ENCODE peak calls at places on chromosomes 2 and 18, in ten cellular contexts. D, F, T, U, S, A, E, X, I and C are unnamed samples. For H3K9me3, the result is how much of the 10 kb centered on the place peaks cover.

GRCh38 chr2:100819365-100820345 is at the start of gene NPAS2:
- DNase-seq in D (peak), T (no peak), I (peak), A (peak), U (peak), E (no peak), S (peak), X (peak), F (no peak), C (peak)

GRCh38 chr2:10678225-10678624 is 11.6 kb downstream of the NOL10 start:
- DNase-seq in F (no peak), X (no peak), U (no peak), S (peak), D (no peak), T (no peak), I (no peak), A (no peak), E (no peak), C (no peak)

GRCh38 chr2:184879671-184880070 is 281.3 kb downstream of the ZNF804A start:
- DNase-seq in D (no peak), S (no peak), X (no peak), U (no peak), T (no peak), E (no peak), I (no peak), F (no peak), A (no peak), C (no peak)

GRCh38 chr2:23926289-23926749 is 604 bp downstream of the ATAD2B start:
- DNase-seq in U (peak), E (no peak), F (peak), T (no peak), S (peak), A (peak), I (no peak), D (peak), X (no peak), C (peak)

GRCh38 chr2:28102455-28102874 is 211.9 kb downstream of the BABAM2 start:
- DNase-seq in D (no peak), F (no peak), X (no peak), E (no peak), T (no peak), A (no peak), I (no peak), U (no peak), S (no peak), C (no peak)

GRCh38 chr18:63140038-63140450 is 179.5 kb downstream of the BCL2 start:
- DNase-seq in D (no peak), U (no peak), S (no peak), F (no peak), I (no peak), T (no peak), X (no peak), E (no peak), A (no peak), C (no peak)

GRCh38 chr18:42617086-42617725 is 498.3 kb downstream of the RIT2 start:
- DNase-seq in A (no peak), X (no peak), T (no peak), U (no peak), E (no peak), D (no peak), I (no peak), S (no peak), F (no peak), C (no peak)

GRCh38 chr2:235512699-235513053 is 18.8 kb downstream of the AGAP1 start:
- DNase-seq in I (peak), U (no peak), X (no peak), S (no peak), F (no peak), T (no peak), A (no peak), D (no peak), E (no peak), C (no peak)

GRCh38 chr2:144513388-144514100 is 6.4 kb downstream of the ZEB2 start:
- DNase-seq in A (peak), E (no peak), D (no peak), X (no peak), F (no peak), T (peak), S (no peak), U (no peak), I (peak), C (no peak)

GRCh38 chr18:61963705-61964104 is 70.9 kb upstream of the RNF152 start:
- DNase-seq in X (no peak), A (no peak), D (no peak), U (no peak), S (no peak), E (no peak), I (no peak), F (no peak), T (no peak), C (no peak)

GRCh38 chr2:169141713-169142352 is 72.5 kb downstream of the DHRS9 start:
- DNase-seq in T (peak), D (peak), F (no peak), X (peak), A (peak), S (peak), E (no peak), I (peak), U (no peak), C (peak)

GRCh38 chr18:62596145-62597005 is 73.5 kb downstream of the ZCCHC2 start:
- DNase-seq in T (no peak), D (no peak), A (no peak), U (no peak), F (no peak), I (peak), E (no peak), X (no peak), S (no peak), C (no peak)

GRCh38 chr2:96404446-96405373 is 69.1 kb downstream of the NCAPH start:
- DNase-seq in D (no peak), E (no peak), F (no peak), A (peak), X (peak), I (no peak), T (no peak), S (no peak), U (no peak), C (no peak)

GRCh38 chr2:54632733-54633692 is 90.4 kb upstream of the EML6 start:
- DNase-seq in F (no peak), I (no peak), U (no peak), T (peak), E (no peak), X (no peak), A (peak), D (no peak), S (peak), C (no peak)

GRCh38 chr2:233486778-233487552 is 79.6 kb downstream of the USP40 start:
- DNase-seq in I (no peak), S (peak), E (no peak), U (no peak), F (no peak), X (no peak), A (no peak), D (no peak), T (no peak), C (no peak)

GRCh38 chr2:11853197-11853588 is 106.8 kb downstream of the LPIN1 start:
- DNase-seq in E (no peak), U (peak), D (no peak), A (no peak), S (no peak), X (no peak), T (no peak), I (no peak), F (no peak), C (no peak)

GRCh38 chr2:12501469-12502147 is 215.1 kb upstream of the TRIB2 start:
- DNase-seq in X (no peak), E (no peak), A (peak), D (peak), I (no peak), S (no peak), T (peak), F (no peak), U (peak), C (no peak)

GRCh38 chr2:200861617-200862016 is 2.8 kb downstream of the CLK1 start:
- DNase-seq in U (no peak), A (no peak), I (no peak), T (no peak), E (no peak), S (no peak), F (no peak), X (no peak), D (no peak), C (no peak)

GRCh38 chr2:71705171-71705960 is 252.0 kb downstream of the DYSF start:
- DNase-seq in A (no peak), D (no peak), X (no peak), E (no peak), I (no peak), F (no peak), U (peak), T (no peak), S (no peak), C (no peak)

GRCh38 chr2:101442667-101443061 is 32.2 kb downstream of the RFX8 start:
- DNase-seq in S (no peak), F (no peak), X (no peak), U (no peak), E (no peak), D (no peak), A (no peak), T (no peak), I (no peak), C (peak)

GRCh38 chr2:198168651-198169050 is 364.3 kb downstream of the PLCL1 start:
- DNase-seq in F (no peak), U (no peak), I (no peak), E (no peak), D (no peak), A (no peak), S (no peak), T (no peak), X (no peak), C (no peak)

GRCh38 chr2:198483046-198483445 is 678.7 kb downstream of the PLCL1 start:
- DNase-seq in X (no peak), E (no peak), U (no peak), A (no peak), T (no peak), D (no peak), I (no peak), F (no peak), S (no peak), C (no peak)

GRCh38 chr18:59990121-59990818 is 90.5 kb downstream of the PMAIP1 start:
- DNase-seq in T (no peak), F (no peak), X (no peak), D (no peak), A (no peak), E (no peak), S (no peak), U (no peak), I (no peak), C (no peak)

GRCh38 chr18:63783394-63783793 is 8.2 kb downstream of the SERPINB7 start:
- DNase-seq in T (no peak), F (no peak), A (no peak), S (no peak), X (no peak), D (no peak), U (no peak), E (no peak), I (no peak), C (peak)

GRCh38 chr2:50851891-50852290 is 180.0 kb downstream of the NRXN1 start:
- DNase-seq in U (no peak), S (no peak), I (no peak), T (no peak), A (no peak), D (no peak), E (no peak), X (no peak), F (no peak), C (no peak)

GRCh38 chr18:48828713-48829442 is 121.9 kb downstream of the SMAD7 start:
- DNase-seq in E (no peak), A (no peak), D (no peak), F (no peak), T (peak), X (no peak), I (peak), S (no peak), U (peak), C (peak)

GRCh38 chr18:13452448-13452811 is 233.9 kb downstream of the LDLRAD4 start:
- DNase-seq in U (peak), I (peak), D (no peak), S (peak), T (peak), A (peak), E (peak), X (no peak), F (no peak), C (no peak)

GRCh38 chr2:37471994-37472393 is 127.6 kb downstream of the QPCT start:
- DNase-seq in T (no peak), S (no peak), A (no peak), X (no peak), D (no peak), F (no peak), I (no peak), E (no peak), U (no peak), C (no peak)

GRCh38 chr18:48934708-48935432 is 15.9 kb downstream of the SMAD7 start:
- DNase-seq in I (no peak), D (no peak), F (no peak), U (peak), A (peak), E (no peak), X (no peak), S (no peak), T (no peak), C (no peak)

GRCh38 chr18:12686100-12686499 is 16.4 kb downstream of the CEP76 start:
- DNase-seq in T (no peak), E (no peak), U (no peak), A (no peak), I (no peak), S (no peak), F (no peak), D (no peak), X (no peak), C (peak)

GRCh38 chr2:60939622-60940021 is 58.2 kb downstream of the REL start:
- DNase-seq in A (no peak), F (no peak), E (no peak), D (no peak), I (no peak), S (no peak), X (no peak), T (no peak), U (no peak), C (no peak)

GRCh38 chr2:102016399-102016955 is 24.7 kb downstream of the IL1R2 start:
- DNase-seq in D (no peak), F (no peak), T (no peak), E (no peak), A (no peak), S (no peak), I (no peak), U (no peak), X (no peak), C (no peak)

GRCh38 chr2:85772841-85773491 is 19.2 kb downstream of the ATOH8 start:
- DNase-seq in A (peak), T (peak), I (no peak), S (no peak), F (no peak), U (peak), X (no peak), D (no peak), E (no peak), C (no peak)

GRCh38 chr2:85775406-85776381 is 21.9 kb downstream of the ATOH8 start:
- DNase-seq in D (no peak), T (no peak), A (no peak), F (no peak), X (no peak), U (no peak), E (no peak), S (no peak), I (no peak), C (no peak)

GRCh38 chr2:85773692-85774091 is 19.9 kb downstream of the ATOH8 start:
- DNase-seq in X (no peak), D (no peak), A (no peak), U (no peak), T (no peak), I (no peak), F (no peak), S (no peak), E (no peak), C (no peak)

GRCh38 chr2:85772019-85772745 is 18.4 kb downstream of the ATOH8 start:
- DNase-seq in X (peak), D (no peak), F (peak), E (peak), T (peak), I (peak), U (peak), S (peak), A (peak), C (peak)

DNA sequence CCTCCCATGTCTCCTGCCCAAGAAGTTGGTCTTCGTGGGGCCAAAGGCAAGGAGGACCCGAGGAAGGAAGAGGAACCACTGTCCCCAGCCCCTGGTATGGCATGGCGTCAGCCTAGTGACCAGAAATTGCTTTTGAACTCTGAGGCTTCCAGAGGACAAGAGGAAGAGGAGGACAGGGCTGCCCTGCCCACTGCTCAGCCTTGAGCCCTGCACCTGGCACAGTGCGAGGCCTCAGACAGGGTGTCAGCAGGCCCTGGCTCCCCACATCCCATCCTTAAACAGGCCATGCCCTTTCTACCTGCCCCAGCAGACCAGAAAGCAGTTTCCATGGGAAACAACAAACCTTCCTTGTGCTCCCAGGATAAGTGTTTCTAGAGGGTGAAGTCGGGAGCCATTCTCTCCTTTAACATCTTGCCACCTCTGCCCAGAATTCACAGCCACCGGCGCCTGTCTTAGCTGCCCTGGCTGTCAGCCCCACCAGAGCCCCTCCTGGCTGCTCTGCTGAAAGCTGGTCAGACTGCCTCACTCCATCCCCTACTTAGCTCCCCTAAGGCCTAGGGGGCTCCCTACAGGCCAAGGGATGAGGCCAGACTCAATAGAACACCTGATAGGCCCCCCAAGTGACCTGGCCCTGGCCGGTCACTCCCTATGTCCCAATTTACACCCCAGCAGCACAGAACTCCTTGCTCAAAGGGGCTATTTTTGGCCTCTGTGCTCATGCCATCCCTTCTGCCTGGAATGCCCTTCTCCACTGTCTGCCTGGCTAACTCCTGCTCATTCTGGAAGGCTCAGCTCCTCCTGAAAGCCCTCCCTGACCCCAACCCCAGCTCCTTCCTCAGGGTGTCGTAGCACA is 20.6 kb downstream of the ATOH8 start:
- DNase-seq in T (no peak), I (no peak), D (no peak), A (peak), S (no peak), X (no peak), U (no peak), E (no peak), F (no peak), C (no peak)
- H3K4me3 ChIP-seq in T (no peak), I (no peak), D (no peak), A (no peak), S (no peak), X (no peak), U (no peak), E (peak), F (no peak), C (no peak)

GRCh38 chr18:22320155-22320554 is 97.6 kb downstream of the CTAGE1 start:
- DNase-seq in S (no peak), F (no peak), A (no peak), T (no peak), X (no peak), I (no peak), E (no peak), U (no peak), D (no peak), C (no peak)

GRCh38 chr18:22314406-22314805 is 103.3 kb downstream of the CTAGE1 start:
- DNase-seq in D (no peak), X (no peak), I (peak), A (peak), S (no peak), T (no peak), F (no peak), E (no peak), U (no peak), C (no peak)

GRCh38 chr18:22322251-22322691 is 95.4 kb downstream of the CTAGE1 start:
- DNase-seq in T (peak), D (no peak), X (no peak), F (no peak), I (no peak), E (no peak), A (peak), S (no peak), U (peak), C (no peak)

GRCh38 chr18:22320736-22321135 is 97.0 kb downstream of the CTAGE1 start:
- DNase-seq in D (no peak), U (no peak), I (no peak), X (no peak), A (no peak), T (no peak), F (no peak), S (no peak), E (no peak), C (no peak)

DNA sequence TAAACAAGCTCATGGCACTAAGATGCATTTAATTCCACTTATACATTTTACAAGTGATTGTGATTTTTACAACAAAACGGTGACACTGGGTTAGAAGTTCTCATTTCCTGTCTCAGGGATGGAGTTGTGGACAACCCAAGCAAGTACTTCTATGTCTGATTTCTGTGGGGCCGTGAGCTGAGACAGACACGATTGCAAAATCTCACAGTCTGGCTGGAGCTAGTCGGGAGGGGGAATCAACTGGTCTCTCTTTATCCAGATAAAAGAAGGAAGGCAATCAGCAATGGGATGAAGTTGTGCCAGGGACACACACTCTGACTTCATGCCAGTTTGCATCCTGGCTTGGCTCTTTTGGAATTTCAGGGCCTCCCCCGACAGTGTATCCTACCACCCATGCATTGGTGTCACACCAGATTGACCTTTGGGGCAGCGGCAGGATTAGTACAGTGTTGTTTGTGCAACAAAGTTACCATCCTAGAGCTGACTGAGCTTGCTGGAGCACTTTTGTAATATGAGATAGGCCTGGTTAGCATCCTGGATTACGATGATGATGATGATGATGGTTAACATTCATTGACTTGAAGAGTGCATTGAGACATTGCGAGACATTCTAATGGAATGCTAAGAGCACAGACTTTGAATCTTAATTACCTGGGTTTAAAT is 98.8 kb downstream of the CTAGE1 start:
- DNase-seq in X (no peak), A (peak), T (no peak), I (peak), S (no peak), D (no peak), U (no peak), E (no peak), F (no peak), C (no peak)
- H3K9me3 ChIP-seq in X (under half), A (under half), T (under half), I (under half), S (under half), D (under half), U (under half), E (under half), F (under half), C (under half)

GRCh38 chr2:134087371-134087921 is 166.4 kb upstream of the MGAT5 start:
- DNase-seq in F (no peak), D (no peak), I (peak), E (no peak), A (no peak), T (no peak), X (no peak), U (no peak), S (no peak), C (peak)
- H3K4me3 ChIP-seq in F (no peak), D (no peak), I (no peak), E (no peak), A (no peak), T (no peak), X (no peak), U (no peak), S (no peak), C (no peak)

GRCh38 chr2:95382128-95382645 is 20.3 kb upstream of the FAHD2A start:
- DNase-seq in S (no peak), D (no peak), I (no peak), X (no peak), E (no peak), T (no peak), A (no peak), U (peak), F (no peak), C (no peak)

GRCh38 chr2:95379616-95379925 is 22.9 kb upstream of the FAHD2A start:
- DNase-seq in I (no peak), E (no peak), A (no peak), U (no peak), D (no peak), X (no peak), T (no peak), S (peak), F (no peak), C (no peak)

GRCh38 chr2:95380280-95380679 is 22.2 kb upstream of the FAHD2A start:
- DNase-seq in I (no peak), U (peak), A (no peak), F (no peak), X (no peak), S (no peak), T (no peak), E (no peak), D (no peak), C (no peak)

GRCh38 chr2:95381212-95382127 is 21.0 kb upstream of the FAHD2A start:
- DNase-seq in D (no peak), U (peak), X (no peak), F (no peak), I (no peak), S (no peak), T (no peak), E (no peak), A (no peak), C (no peak)

DNA sequence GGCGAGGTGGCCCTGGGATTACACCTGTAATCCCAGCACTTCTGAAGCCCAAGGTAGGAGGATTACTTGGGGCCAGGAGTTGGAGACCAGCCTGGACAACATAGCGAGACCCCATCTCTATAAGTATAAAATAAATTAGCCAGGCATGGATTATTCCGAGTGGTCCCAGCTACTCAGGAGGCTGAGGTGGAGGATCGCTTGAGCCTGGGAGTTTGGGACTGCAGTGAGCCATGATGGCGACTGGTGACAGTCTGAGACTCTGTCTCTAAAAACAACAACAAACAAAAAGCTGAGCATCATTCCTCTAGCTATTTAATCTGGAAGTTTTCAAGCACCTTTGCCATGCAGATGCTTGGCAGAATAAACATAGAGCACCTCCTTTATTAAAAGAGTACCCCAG is 21.8 kb upstream of the FAHD2A start:
- DNase-seq in S (no peak), F (no peak), X (no peak), A (no peak), T (no peak), I (no peak), D (no peak), E (no peak), U (no peak), C (no peak)
- H3K9me3 ChIP-seq in S (under half), F (under half), X (under half), A (under half), T (under half), I (under half), D (under half), E (under half), U (under half), C (under half)